ENCODE peak calls at places on chromosomes 11 and 22, in six cellular contexts. One of them, this sample, is unnamed.

GRCh38 chr11:78740175-78741161 is 165.8 kb upstream of the NARS2 start:
- DNase-seq in A549: no peak
- DNase-seq in endothelial cell of umbilical vein: no peak
- DNase-seq in GM12878: no peak
- DNase-seq in K562: peak
- DNase-seq in HepG2: no peak
- DNase-seq in this sample: no peak

GRCh38 chr11:119975561-119976152 is 162.3 kb downstream of the TRIM29 start:
- DNase-seq in A549: no peak
- DNase-seq in endothelial cell of umbilical vein: no peak
- DNase-seq in GM12878: no peak
- DNase-seq in K562: no peak
- DNase-seq in HepG2: no peak
- DNase-seq in this sample: no peak

GRCh38 chr11:104091281-104092071 is 55.0 kb downstream of the DDI1 start:
- DNase-seq in A549: no peak
- DNase-seq in endothelial cell of umbilical vein: no peak
- DNase-seq in GM12878: no peak
- DNase-seq in K562: no peak
- DNase-seq in HepG2: no peak
- DNase-seq in this sample: no peak

GRCh38 chr22:24954114-24954463 is 1.6 kb downstream of the KIAA1671 start:
- DNase-seq in A549: no peak
- DNase-seq in endothelial cell of umbilical vein: peak
- DNase-seq in GM12878: no peak
- DNase-seq in K562: no peak
- DNase-seq in HepG2: peak
- DNase-seq in this sample: no peak

GRCh38 chr22:43164636-43165035 is 13.3 kb downstream of the TSPO start:
- DNase-seq in A549: no peak
- DNase-seq in endothelial cell of umbilical vein: no peak
- DNase-seq in GM12878: no peak
- DNase-seq in K562: no peak
- DNase-seq in HepG2: no peak
- DNase-seq in this sample: no peak

GRCh38 chr11:90764691-90765090 is 541.8 kb upstream of the CHORDC1 start:
- DNase-seq in A549: no peak
- DNase-seq in endothelial cell of umbilical vein: no peak
- DNase-seq in GM12878: no peak
- DNase-seq in K562: no peak
- DNase-seq in HepG2: no peak
- DNase-seq in this sample: no peak

GRCh38 chr11:79314906-79315689 is 125.7 kb downstream of the TENM4 start:
- DNase-seq in A549: no peak
- DNase-seq in endothelial cell of umbilical vein: no peak
- DNase-seq in GM12878: no peak
- DNase-seq in K562: no peak
- DNase-seq in HepG2: no peak
- DNase-seq in this sample: peak

GRCh38 chr11:126589492-126589803 is 234.0 kb downstream of the ST3GAL4 start:
- DNase-seq in A549: no peak
- DNase-seq in endothelial cell of umbilical vein: no peak
- DNase-seq in GM12878: no peak
- DNase-seq in K562: no peak
- DNase-seq in HepG2: no peak
- DNase-seq in this sample: no peak

GRCh38 chr11:68843703-68844312 is 2.1 kb upstream of the CPT1A start:
- DNase-seq in A549: no peak
- DNase-seq in endothelial cell of umbilical vein: no peak
- DNase-seq in GM12878: no peak
- DNase-seq in K562: no peak
- DNase-seq in HepG2: peak
- DNase-seq in this sample: peak

GRCh38 chr11:123594188-123594901 is 60.1 kb downstream of the SCN3B start:
- DNase-seq in A549: no peak
- DNase-seq in endothelial cell of umbilical vein: no peak
- DNase-seq in GM12878: no peak
- DNase-seq in K562: no peak
- DNase-seq in HepG2: no peak
- DNase-seq in this sample: no peak

GRCh38 chr11:14908214-14908880 is 16.3 kb upstream of the CYP2R1 start:
- DNase-seq in A549: peak
- DNase-seq in endothelial cell of umbilical vein: peak
- DNase-seq in GM12878: no peak
- DNase-seq in K562: peak
- DNase-seq in HepG2: peak
- DNase-seq in this sample: peak

GRCh38 chr22:28477556-28477955 is 202.1 kb downstream of the TTC28 start:
- DNase-seq in A549: no peak
- DNase-seq in endothelial cell of umbilical vein: no peak
- DNase-seq in GM12878: no peak
- DNase-seq in K562: no peak
- DNase-seq in HepG2: no peak
- DNase-seq in this sample: no peak

GRCh38 chr22:25496396-25497064 is 67.9 kb upstream of the GRK3 start:
- DNase-seq in A549: no peak
- DNase-seq in endothelial cell of umbilical vein: peak
- DNase-seq in GM12878: no peak
- DNase-seq in K562: no peak
- DNase-seq in HepG2: no peak
- DNase-seq in this sample: no peak

GRCh38 chr11:1015826-1016565 is 20.5 kb downstream of the MUC6 start:
- DNase-seq in A549: no peak
- DNase-seq in endothelial cell of umbilical vein: no peak
- DNase-seq in GM12878: no peak
- DNase-seq in K562: no peak
- DNase-seq in HepG2: no peak
- DNase-seq in this sample: peak

GRCh38 chr11:61587951-61588695 is 7.2 kb upstream of the SYT7 start:
- DNase-seq in A549: peak
- DNase-seq in endothelial cell of umbilical vein: peak
- DNase-seq in GM12878: no peak
- DNase-seq in K562: peak
- DNase-seq in HepG2: no peak
- DNase-seq in this sample: peak

GRCh38 chr11:108826136-108826535 is 161.3 kb downstream of the DDX10 start:
- DNase-seq in A549: no peak
- DNase-seq in endothelial cell of umbilical vein: no peak
- DNase-seq in GM12878: no peak
- DNase-seq in K562: no peak
- DNase-seq in HepG2: no peak
- DNase-seq in this sample: no peak

GRCh38 chr11:127618721-127619120 is 618.2 kb upstream of the KIRREL3 start:
- DNase-seq in A549: no peak
- DNase-seq in endothelial cell of umbilical vein: no peak
- DNase-seq in GM12878: no peak
- DNase-seq in K562: no peak
- DNase-seq in HepG2: no peak
- DNase-seq in this sample: no peak

GRCh38 chr11:2689551-2690260 is 10.1 kb downstream of the KCNQ1OT1 start:
- DNase-seq in A549: no peak
- DNase-seq in endothelial cell of umbilical vein: no peak
- DNase-seq in GM12878: no peak
- DNase-seq in K562: no peak
- DNase-seq in HepG2: no peak
- DNase-seq in this sample: no peak

GRCh38 chr22:40058265-40058664 is 63.5 kb downstream of the FAM83F start:
- DNase-seq in A549: no peak
- DNase-seq in endothelial cell of umbilical vein: peak
- DNase-seq in GM12878: no peak
- DNase-seq in K562: no peak
- DNase-seq in HepG2: no peak
- DNase-seq in this sample: no peak

GRCh38 chr22:40487663-40488249 is 117.4 kb downstream of the SGSM3 start:
- DNase-seq in A549: peak
- DNase-seq in endothelial cell of umbilical vein: peak
- DNase-seq in GM12878: no peak
- DNase-seq in K562: peak
- DNase-seq in HepG2: peak
- DNase-seq in this sample: peak

GRCh38 chr11:35274909-35275807 is 136.2 kb downstream of the CD44 start:
- DNase-seq in A549: peak
- DNase-seq in endothelial cell of umbilical vein: no peak
- DNase-seq in GM12878: no peak
- DNase-seq in K562: no peak
- DNase-seq in HepG2: peak
- DNase-seq in this sample: no peak

GRCh38 chr11:19428206-19429001 is 187.7 kb upstream of the E2F8 start:
- DNase-seq in A549: no peak
- DNase-seq in endothelial cell of umbilical vein: peak
- DNase-seq in GM12878: no peak
- DNase-seq in K562: no peak
- DNase-seq in HepG2: no peak
- DNase-seq in this sample: no peak

GRCh38 chr11:133041165-133041564 is 491.1 kb downstream of the OPCML start:
- DNase-seq in A549: no peak
- DNase-seq in endothelial cell of umbilical vein: no peak
- DNase-seq in GM12878: no peak
- DNase-seq in K562: no peak
- DNase-seq in HepG2: no peak
- DNase-seq in this sample: no peak

GRCh38 chr11:74822187-74822586 is 73.5 kb downstream of the RNF169 start:
- DNase-seq in A549: no peak
- DNase-seq in endothelial cell of umbilical vein: peak
- DNase-seq in GM12878: no peak
- DNase-seq in K562: no peak
- DNase-seq in HepG2: no peak
- DNase-seq in this sample: no peak

GRCh38 chr11:20360650-20361049 is 2.9 kb upstream of the HTATIP2 start:
- DNase-seq in A549: no peak
- DNase-seq in endothelial cell of umbilical vein: no peak
- DNase-seq in GM12878: peak
- DNase-seq in K562: no peak
- DNase-seq in HepG2: peak
- DNase-seq in this sample: peak

GRCh38 chr11:72314600-72315386 is 70.8 kb upstream of the PHOX2A start:
- DNase-seq in A549: no peak
- DNase-seq in endothelial cell of umbilical vein: no peak
- DNase-seq in GM12878: no peak
- DNase-seq in K562: peak
- DNase-seq in HepG2: no peak
- DNase-seq in this sample: no peak

GRCh38 chr11:746289-747175 is 732 bp upstream of the TALDO1 start:
- DNase-seq in A549: no peak
- DNase-seq in endothelial cell of umbilical vein: no peak
- DNase-seq in GM12878: no peak
- DNase-seq in K562: no peak
- DNase-seq in HepG2: no peak
- DNase-seq in this sample: peak

GRCh38 chr11:47912843-47913437 is 64.8 kb upstream of the NUP160 start:
- DNase-seq in A549: no peak
- DNase-seq in endothelial cell of umbilical vein: no peak
- DNase-seq in GM12878: no peak
- DNase-seq in K562: no peak
- DNase-seq in HepG2: no peak
- DNase-seq in this sample: no peak

GRCh38 chr11:133115099-133115498 is 417.2 kb downstream of the OPCML start:
- DNase-seq in A549: no peak
- DNase-seq in endothelial cell of umbilical vein: no peak
- DNase-seq in GM12878: no peak
- DNase-seq in K562: no peak
- DNase-seq in HepG2: no peak
- DNase-seq in this sample: no peak

GRCh38 chr11:34318111-34319037 is 39.4 kb downstream of the ABTB2 start:
- DNase-seq in A549: peak
- DNase-seq in endothelial cell of umbilical vein: no peak
- DNase-seq in GM12878: no peak
- DNase-seq in K562: no peak
- DNase-seq in HepG2: peak
- DNase-seq in this sample: no peak

DNA sequence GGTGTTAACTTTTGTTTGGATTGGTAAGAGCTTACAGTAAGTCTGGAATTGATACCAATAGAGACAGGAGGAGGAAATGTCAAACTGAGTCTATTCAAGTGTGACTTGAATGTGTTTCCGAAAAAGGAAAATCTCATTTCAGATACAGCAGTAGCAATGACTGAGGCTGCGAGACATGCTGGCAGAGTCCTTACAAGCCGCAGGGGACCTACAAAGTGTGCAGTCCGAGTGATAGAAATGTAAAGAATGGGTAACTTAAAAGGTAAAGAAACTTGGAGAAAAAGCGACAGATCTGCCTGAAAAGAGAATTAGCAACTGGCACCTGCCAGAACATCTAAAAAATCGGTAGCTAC is 444 bp downstream of the CWF19L2 start:
- DNase-seq in A549: peak
- DNase-seq in endothelial cell of umbilical vein: no peak
- DNase-seq in GM12878: no peak
- DNase-seq in K562: no peak
- DNase-seq in HepG2: no peak
- DNase-seq in this sample: peak
- TF ChIP-seq MYC in A549: no peak
- TF ChIP-seq MYC in endothelial cell of umbilical vein: no peak
- TF ChIP-seq MYC in GM12878: no peak
- TF ChIP-seq MYC in K562: no peak
- TF ChIP-seq MYC in HepG2: no peak
- TF ChIP-seq MYC in this sample: no peak

GRCh38 chr11:130908770-130909625 is 7.3 kb downstream of the SNX19 start:
- DNase-seq in A549: no peak
- DNase-seq in endothelial cell of umbilical vein: peak
- DNase-seq in GM12878: no peak
- DNase-seq in K562: no peak
- DNase-seq in HepG2: no peak
- DNase-seq in this sample: no peak
- TF ChIP-seq MYC in A549: no peak
- TF ChIP-seq MYC in endothelial cell of umbilical vein: no peak
- TF ChIP-seq MYC in GM12878: no peak
- TF ChIP-seq MYC in K562: no peak
- TF ChIP-seq MYC in HepG2: no peak
- TF ChIP-seq MYC in this sample: no peak

GRCh38 chr22:41808400-41808799 is 7.9 kb downstream of the CCDC134 start:
- DNase-seq in A549: no peak
- DNase-seq in endothelial cell of umbilical vein: no peak
- DNase-seq in GM12878: no peak
- DNase-seq in K562: peak
- DNase-seq in HepG2: no peak
- DNase-seq in this sample: no peak
- TF ChIP-seq MYC in A549: no peak
- TF ChIP-seq MYC in endothelial cell of umbilical vein: no peak
- TF ChIP-seq MYC in GM12878: no peak
- TF ChIP-seq MYC in K562: no peak
- TF ChIP-seq MYC in HepG2: no peak
- TF ChIP-seq MYC in this sample: no peak

DNA sequence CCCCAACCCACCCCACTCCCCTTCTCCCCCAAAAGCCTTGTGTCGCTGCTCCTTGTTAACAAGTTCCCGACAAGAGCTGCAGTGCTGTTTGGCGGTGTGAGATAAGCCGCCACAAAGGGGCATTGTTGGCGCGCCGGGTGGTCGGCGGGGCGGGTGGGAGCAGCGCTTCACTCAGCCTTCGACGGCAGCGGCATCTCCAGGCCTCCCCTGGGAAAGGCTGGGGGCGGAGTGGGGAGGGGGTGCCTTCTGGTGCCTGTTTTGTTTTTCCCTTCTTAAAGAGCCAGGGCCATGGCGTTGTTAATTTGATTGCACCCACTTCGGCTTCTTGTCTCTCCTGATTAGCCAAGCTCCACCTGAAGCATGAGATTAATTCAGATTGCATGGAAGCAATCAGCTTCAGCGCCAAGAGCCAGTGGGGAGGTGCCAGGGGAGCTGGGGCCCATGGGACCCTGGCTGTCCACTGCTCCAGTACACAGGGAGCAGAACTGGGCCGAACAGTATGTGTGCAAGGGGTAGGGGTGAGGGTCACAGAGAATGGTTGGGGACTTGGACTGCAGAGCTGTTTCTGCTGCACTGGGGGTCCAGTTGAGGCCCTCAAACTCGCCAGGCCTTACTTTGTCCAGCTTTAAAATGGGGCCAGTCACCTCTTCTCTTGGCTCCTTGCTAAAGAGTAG is 165.1 kb downstream of the CEP164 start:
- DNase-seq in A549: no peak
- DNase-seq in endothelial cell of umbilical vein: no peak
- DNase-seq in GM12878: no peak
- DNase-seq in K562: no peak
- DNase-seq in HepG2: no peak
- DNase-seq in this sample: no peak
- TF ChIP-seq MYC in A549: no peak
- TF ChIP-seq MYC in endothelial cell of umbilical vein: no peak
- TF ChIP-seq MYC in GM12878: no peak
- TF ChIP-seq MYC in K562: no peak
- TF ChIP-seq MYC in HepG2: no peak
- TF ChIP-seq MYC in this sample: no peak

This sample was measured in NB4.